ENCODE peak calls at places on chromosome 17, in nine cellular contexts. C, D, I, X, Y, U, E, F and L are unnamed samples.

GRCh38 chr17:7292194-7292593 is 2.2 kb downstream of the YBX2 start:
- DNase-seq in F (no peak), D (no peak), C (no peak), I (no peak), E (no peak), X (no peak), Y (no peak), U (no peak), L (no peak)

GRCh38 chr17:75602644-75603043 is 15.0 kb downstream of the MYO15B start:
- DNase-seq in F (no peak), E (no peak), C (no peak), D (no peak), I (no peak), X (no peak), Y (no peak), U (no peak), L (no peak)

GRCh38 chr17:382644-383533 is 30.3 kb upstream of the RPH3AL start:
- DNase-seq in Y (peak; percentile 60), U (peak; percentile 54), F (peak; percentile 28), E (no peak), X (no peak), C (no peak), D (no peak), I (peak; percentile 65), L (peak; percentile 49)

GRCh38 chr17:47106130-47106529 is 83.0 kb downstream of the CDC27 start:
- DNase-seq in F (no peak), E (no peak), D (no peak), X (no peak), U (no peak), I (no peak), C (no peak), Y (no peak), L (no peak)

GRCh38 chr17:18261146-18261515 is 669 bp downstream of the MIEF2 start:
- DNase-seq in I (no peak), U (no peak), Y (peak; percentile 85), E (peak; percentile 66), F (no peak), D (peak; percentile 57), X (peak; percentile 74), C (no peak), L (no peak)

GRCh38 chr17:80539022-80539421 is 5.6 kb upstream of the RPTOR start:
- DNase-seq in I (no peak), C (no peak), D (no peak), F (no peak), Y (no peak), U (no peak), E (no peak), X (peak; percentile 23), L (no peak)

GRCh38 chr17:80029235-80029974 is 6.3 kb downstream of the TBC1D16 start:
- DNase-seq in Y (peak; percentile 69), F (peak; percentile 89), E (peak; percentile 68), U (no peak), C (no peak), D (no peak), X (no peak), I (peak; percentile 97), L (peak; percentile 95)

GRCh38 chr17:688100-688989 is 26.3 kb downstream of the VPS53 start:
- DNase-seq in C (no peak), I (peak; percentile 32), Y (peak; percentile 46), E (peak; percentile 37), D (peak; percentile 26), F (no peak), U (no peak), X (no peak), L (no peak)

GRCh38 chr17:8080208-8080798 is 7.2 kb downstream of the ALOX12B start:
- DNase-seq in I (no peak), E (no peak), Y (no peak), C (no peak), D (no peak), U (no peak), F (no peak), X (no peak), L (no peak)

GRCh38 chr17:61928101-61928436 is 287 bp upstream of the INTS2 start:
- DNase-seq in E (no peak), I (no peak), F (no peak), C (no peak), Y (no peak), X (no peak), D (no peak), U (no peak), L (no peak)

GRCh38 chr17:73465130-73465529 is 153.3 kb upstream of the CDC42EP4 start:
- DNase-seq in U (no peak), F (no peak), X (no peak), E (no peak), D (no peak), C (no peak), Y (no peak), I (no peak), L (no peak)

GRCh38 chr17:2023692-2024571 is 1.2 kb downstream of the RTN4RL1 start:
- DNase-seq in X (peak; percentile 61), D (peak; percentile 24), U (no peak), Y (no peak), F (no peak), E (peak; percentile 43), C (no peak), I (peak; percentile 83), L (no peak)

GRCh38 chr17:49365667-49366066 is 3.6 kb upstream of the ZNF652 start:
- DNase-seq in U (peak; percentile 31), Y (no peak), E (no peak), C (no peak), X (peak; percentile 59), I (no peak), F (no peak), D (peak; percentile 40), L (no peak)

GRCh38 chr17:83037084-83037950 is 42.1 kb upstream of the METRNL start:
- DNase-seq in D (no peak), Y (no peak), U (no peak), C (no peak), I (no peak), E (no peak), X (no peak), F (no peak), L (no peak)

GRCh38 chr17:46047398-46047797 is 48.3 kb downstream of the STH start:
- DNase-seq in F (no peak), X (no peak), C (no peak), I (no peak), Y (no peak), U (no peak), E (peak; percentile 28), D (no peak), L (no peak)

GRCh38 chr17:36993227-36993626 is 44.5 kb downstream of the AATF start:
- DNase-seq in Y (no peak), X (no peak), C (no peak), I (no peak), D (no peak), F (no peak), U (no peak), E (no peak), L (no peak)

GRCh38 chr17:8789743-8790142 is 9.4 kb downstream of the MFSD6L start:
- DNase-seq in Y (no peak), U (no peak), F (no peak), X (no peak), D (no peak), E (no peak), C (no peak), I (no peak), L (no peak)

GRCh38 chr17:78075545-78075944 is 53.0 kb downstream of the TMC6 start:
- DNase-seq in D (no peak), Y (no peak), F (no peak), I (no peak), C (no peak), E (no peak), U (peak; percentile 53), X (no peak), L (no peak)

GRCh38 chr17:17509601-17510425 is 13.6 kb upstream of the RASD1 start:
- DNase-seq in C (no peak), U (no peak), Y (no peak), E (no peak), X (no peak), I (no peak), D (no peak), F (no peak), L (no peak)

GRCh38 chr17:78764871-78765270 is 17.2 kb downstream of the CYTH1 start:
- DNase-seq in Y (no peak), E (no peak), U (no peak), F (no peak), D (no peak), C (no peak), I (no peak), X (no peak), L (no peak)

GRCh38 chr17:337866-338265 is 14.7 kb downstream of the RPH3AL start:
- DNase-seq in D (peak; percentile 10), C (no peak), X (no peak), Y (no peak), U (no peak), I (no peak), F (no peak), E (no peak), L (no peak)

GRCh38 chr17:62778990-62779681 is 29.0 kb downstream of the MARCHF10 start:
- DNase-seq in U (peak; percentile 10), D (no peak), Y (peak; percentile 88), X (no peak), E (peak; percentile 25), F (peak; percentile 65), I (no peak), C (no peak), L (peak; percentile 97)